ENCODE peak calls at places on chromosomes 16 and 17, in four cellular contexts. L, F, R and Q are unnamed samples.

GRCh38 chr16:65038125-65038524 is 83.7 kb downstream of the CDH11 start:
- DNase-seq in L (peak; percentile 73), F (no peak), R (no peak), Q (peak; percentile 30)

GRCh38 chr16:27698266-27698665 is 148.3 kb downstream of the KATNIP start:
- DNase-seq in L (peak; percentile 41), F (no peak), R (no peak), Q (peak; percentile 73)

GRCh38 chr17:59829217-59830006 is 63.3 kb downstream of the TUBD1 start:
- DNase-seq in L (peak; percentile 100), F (peak; percentile 98), R (no peak), Q (peak; percentile 37)

GRCh38 chr17:77666881-77667395 is 291.6 kb upstream of the TNRC6C start:
- DNase-seq in L (no peak), F (no peak), R (no peak), Q (no peak)

GRCh38 chr16:55822280-55822810 is 10.6 kb downstream of the CES1 start:
- DNase-seq in L (no peak), F (no peak), R (no peak), Q (no peak)

GRCh38 chr17:48462946-48463345 is 32.9 kb upstream of the SKAP1 start:
- DNase-seq in L (peak; percentile 77), F (no peak), R (peak; percentile 25), Q (no peak)

GRCh38 chr17:47701603-47702002 is 7.6 kb downstream of the TBKBP1 start:
- DNase-seq in L (no peak), F (no peak), R (no peak), Q (peak; percentile 71)

GRCh38 chr16:88846088-88846487 is 10.7 kb downstream of the GALNS start:
- DNase-seq in L (no peak), F (no peak), R (no peak), Q (no peak)

GRCh38 chr16:11757671-11758545 is 15.3 kb upstream of the TXNDC11 start:
- DNase-seq in L (peak; percentile 47), F (no peak), R (no peak), Q (no peak)

GRCh38 chr17:6495450-6496115 is 51.3 kb downstream of the PIMREG start:
- DNase-seq in L (no peak), F (no peak), R (no peak), Q (peak; percentile 66)

GRCh38 chr17:35241520-35241919 is 1.4 kb upstream of the SLFN5 start:
- DNase-seq in L (no peak), F (no peak), R (no peak), Q (no peak)

GRCh38 chr17:4327638-4328037 is 38.8 kb downstream of the UBE2G1 start:
- DNase-seq in L (no peak), F (no peak), R (no peak), Q (peak; percentile 54)

GRCh38 chr16:83706394-83706793 is 101.4 kb upstream of the HSBP1 start:
- DNase-seq in L (no peak), F (peak; percentile 93), R (no peak), Q (no peak)

GRCh38 chr17:82892869-82893565 is 53.2 kb upstream of the ZNF750 start:
- DNase-seq in L (no peak), F (no peak), R (no peak), Q (no peak)

GRCh38 chr17:76079577-76080206 is 710 bp downstream of the ZACN start:
- DNase-seq in L (peak; percentile 48), F (no peak), R (peak; percentile 4), Q (peak; percentile 48)

GRCh38 chr17:199806-200603 is 18.6 kb upstream of the DOC2B start:
- DNase-seq in L (no peak), F (no peak), R (no peak), Q (no peak)

GRCh38 chr16:19001788-19002187 is 18.1 kb downstream of the TMC7 start:
- DNase-seq in L (peak; percentile 7), F (no peak), R (no peak), Q (no peak)

GRCh38 chr17:59666235-59666634 is 41.0 kb downstream of the PTRH2 start:
- DNase-seq in L (no peak), F (no peak), R (peak; percentile 16), Q (no peak)